ENCODE peak calls at places on chromosomes 16 and 17, in six cellular contexts. P is cardiac muscle cell, X is fibroblast of mammary gland, E is cardiac fibroblast, M is dorsolateral prefrontal cortex, F is stomach. Q is an unnamed sample.
A peak's percentile ranks its signal among the peaks of the same experiment; 100 is the strongest.

GRCh38 chr17:2435181-2435741 is 34.4 kb upstream of the MNT start:
- DNase-seq in E (no peak), P (peak; percentile 18), F (no peak), M (no peak), X (peak; percentile 48), Q (no peak)

GRCh38 chr17:80917716-80918560 is 73.7 kb upstream of the CHMP6 start:
- DNase-seq in P (no peak), X (no peak), M (no peak), F (no peak), E (no peak), Q (no peak)

GRCh38 chr17:57607553-57608120 is 137.5 kb downstream of the CCDC182 start:
- DNase-seq in P (no peak), F (no peak), M (peak; percentile 23), E (peak; percentile 34), X (peak; percentile 21), Q (no peak)

GRCh38 chr17:71764507-71764906 is 356.3 kb upstream of the SOX9 start:
- DNase-seq in F (no peak), E (no peak), M (no peak), X (no peak), P (peak; percentile 63), Q (peak; percentile 24)

GRCh38 chr16:66596986-66597848 is 7.3 kb upstream of the CMTM3 start:
- DNase-seq in E (no peak), F (no peak), M (no peak), X (no peak), P (no peak), Q (no peak)

GRCh38 chr17:82443465-82444283 is 6.9 kb downstream of the CYBC1 start:
- DNase-seq in F (no peak), E (no peak), X (peak; percentile 34), M (no peak), P (no peak), Q (no peak)

GRCh38 chr17:20896153-20896649 is 146.6 kb downstream of the USP22 start:
- DNase-seq in M (no peak), P (no peak), X (peak; percentile 8), E (peak; percentile 3), F (peak; percentile 38), Q (peak; percentile 13)

GRCh38 chr17:57637668-57638010 is 107.5 kb downstream of the CCDC182 start:
- DNase-seq in P (no peak), F (no peak), M (no peak), X (no peak), E (no peak), Q (no peak)

GRCh38 chr17:4898927-4899326 is 409 bp upstream of the C17orf107 start:
- DNase-seq in P (no peak), X (no peak), M (no peak), F (no peak), E (no peak), Q (no peak)

GRCh38 chr16:25192096-25192495 is 24.7 kb upstream of the AQP8 start:
- DNase-seq in X (peak; percentile 27), P (no peak), E (no peak), M (no peak), F (no peak), Q (no peak)

GRCh38 chr17:50133769-50134099 is 3.8 kb upstream of the SAMD14 start:
- DNase-seq in M (no peak), F (no peak), P (no peak), X (no peak), E (no peak), Q (no peak)

GRCh38 chr16:66585477-66586239 is 6.4 kb downstream of the CMTM2 start:
- DNase-seq in E (no peak), F (no peak), P (no peak), M (no peak), X (no peak), Q (no peak)

GRCh38 chr17:10610821-10611323 is 46.2 kb downstream of the MYH3 start:
- DNase-seq in F (no peak), P (peak; percentile 27), E (no peak), X (no peak), M (no peak), Q (no peak)
- H3K4me3 ChIP-seq in F (no peak overlapping the region), P (no peak overlapping the region), E (no peak overlapping the region), X (no peak overlapping the region), M (no peak overlapping the region), Q (no peak overlapping the region)

GRCh38 chr16:10180771-10181163 is 1.5 kb downstream of the GRIN2A start:
- DNase-seq in E (peak; percentile 8), M (peak; percentile 78), F (no peak), P (peak; percentile 85), X (no peak), Q (no peak)
- H3K4me3 ChIP-seq in E (no peak overlapping the region), M (peak overlapping the region; percentile 60), F (peak overlapping the region; percentile 42), P (peak overlapping the region; percentile 33), X (no peak overlapping the region), Q (peak overlapping the region; percentile 36)

DNA sequence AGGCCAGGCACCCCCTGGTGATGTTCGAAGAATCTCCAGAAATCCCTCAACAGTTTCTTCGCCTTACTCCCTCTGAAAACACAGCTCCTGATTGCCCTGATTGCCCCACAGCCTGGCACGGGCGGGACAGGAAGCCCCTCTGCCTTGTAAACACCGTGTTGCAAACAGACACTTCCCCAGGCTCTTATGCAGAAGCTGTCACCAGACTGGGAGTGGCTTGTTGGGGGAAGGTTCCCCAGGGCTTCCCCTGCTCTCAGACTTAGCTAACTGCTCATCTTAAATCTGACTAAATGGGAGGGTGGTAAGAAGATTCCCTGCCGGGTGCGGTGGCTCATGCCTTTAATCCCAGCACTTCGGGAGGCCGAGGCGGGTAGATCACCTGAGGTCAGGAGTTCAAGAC is 11.2 kb downstream of the PIK3R5 start:
- DNase-seq in P (no peak), E (no peak), M (no peak), X (no peak), F (peak; percentile 50), Q (peak; percentile 59)
- H3K4me3 ChIP-seq in P (no peak overlapping the region), E (no peak overlapping the region), M (no peak overlapping the region), X (no peak overlapping the region), F (no peak overlapping the region), Q (no peak overlapping the region)

DNA sequence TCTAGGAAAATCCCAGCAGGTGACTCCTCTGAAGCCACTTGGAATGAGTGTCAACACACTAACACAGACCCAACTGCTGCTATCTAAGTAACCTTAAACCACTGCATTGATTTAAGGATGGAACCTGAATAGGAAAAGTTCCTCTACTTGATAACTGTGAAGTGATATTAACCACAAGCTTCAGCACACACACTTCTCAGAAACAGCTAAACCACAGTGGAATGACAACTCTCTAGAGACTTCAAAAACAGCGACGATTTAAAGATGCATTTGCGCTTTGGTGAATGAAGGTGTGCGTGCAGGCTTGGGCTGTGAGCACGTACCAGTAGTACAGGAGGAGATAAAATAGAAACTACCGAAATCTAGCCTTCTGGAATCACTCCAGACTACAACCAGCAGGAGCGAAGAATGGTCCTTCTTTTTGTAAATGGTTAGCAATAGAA is 137.6 kb upstream of the CORO6 start:
- DNase-seq in M (no peak), E (peak; percentile 52), P (peak; percentile 53), X (peak; percentile 45), F (no peak), Q (peak; percentile 29)
- H3K4me3 ChIP-seq in M (peak overlapping the region; percentile 69), E (peak overlapping the region; percentile 81), P (peak overlapping the region; percentile 62), X (peak overlapping the region; percentile 83), F (peak overlapping the region; percentile 74), Q (peak overlapping the region; percentile 75)

DNA sequence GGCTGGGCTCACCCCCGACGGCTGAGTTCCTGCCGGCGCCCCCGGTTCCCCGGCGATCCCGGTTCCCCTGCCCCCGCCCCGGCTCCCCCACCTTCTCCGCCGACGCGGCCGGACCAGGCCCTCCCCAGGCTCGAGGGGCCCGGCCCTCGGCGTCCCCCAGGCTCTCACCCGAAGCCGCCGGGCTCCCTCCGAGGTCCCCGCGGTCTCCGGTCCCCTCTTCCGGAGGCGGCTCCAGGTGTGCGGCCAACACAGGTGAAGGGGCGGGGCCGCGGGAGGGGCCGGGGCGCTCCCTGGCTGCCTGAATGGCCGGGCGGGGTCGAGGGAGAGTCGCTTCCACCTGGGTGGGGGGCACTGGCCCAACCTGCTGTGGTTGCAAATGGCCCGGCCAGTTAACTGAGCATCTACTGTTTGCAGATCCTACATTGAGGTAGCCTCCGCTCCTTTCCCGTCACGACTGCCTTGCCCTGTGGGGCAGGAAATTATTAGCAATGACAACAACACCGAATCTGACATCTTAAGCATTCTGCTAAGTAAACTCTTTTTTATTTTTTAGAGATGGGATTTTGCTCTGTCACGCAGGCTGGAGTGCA is at the start of gene BICDL2:
- DNase-seq in X (no peak), P (no peak), F (peak; percentile 74), M (no peak), E (no peak), Q (peak; percentile 87)
- H3K4me3 ChIP-seq in X (no peak within 1 kb of the TSS), P (no peak within 1 kb of the TSS), F (peak within 1 kb of the TSS; percentile 55), M (no peak within 1 kb of the TSS), E (no peak within 1 kb of the TSS), Q (peak within 1 kb of the TSS; percentile 55)

GRCh38 chr17:7703584-7704574 is 1.1 kb upstream of the EFNB3 start:
- DNase-seq in P (peak; percentile 94), M (peak; percentile 77), F (peak; percentile 29), X (peak; percentile 54), E (peak; percentile 33), Q (no peak)
- H3K4me3 ChIP-seq in P (peak overlapping the region; percentile 85), M (peak overlapping the region; percentile 59), F (peak overlapping the region; percentile 45), X (peak overlapping the region; percentile 46), E (no peak overlapping the region), Q (no peak overlapping the region)